ENCODE peak calls at places on chromosomes 16 and 17, in eight cellular contexts. H is DND-41; K is HL-60; Z is prostate gland; O is IMR-90; A is cardiac muscle cell; B is aorta; Y is naive thymus-derived CD4-positive, alpha-beta T cell. F is an unnamed sample.

GRCh38 chr17:59668816-59669215 is 38.4 kb downstream of the PTRH2 start:
- DNase-seq in O (peak; percentile 97), Z (no peak), Y (no peak), H (no peak), B (no peak), K (no peak), A (no peak), F (no peak)

GRCh38 chr17:31444026-31444425 is 52.6 kb downstream of the RAB11FIP4 start:
- DNase-seq in H (no peak), B (no peak), Z (no peak), A (no peak), K (no peak), O (peak; percentile 40), Y (no peak), F (no peak)

GRCh38 chr17:75417054-75417453 is 11.6 kb upstream of the GRB2 start:
- DNase-seq in Y (no peak), K (no peak), Z (no peak), B (no peak), H (no peak), O (no peak), A (peak; percentile 41), F (no peak)

GRCh38 chr16:57600048-57600835 is 28.2 kb upstream of the ADGRG1 start:
- DNase-seq in Y (no peak), B (no peak), O (peak; percentile 32), H (peak; percentile 38), Z (peak; percentile 53), A (peak; percentile 72), K (peak; percentile 16), F (no peak)

GRCh38 chr16:10599626-10600025 is 19.2 kb upstream of the EMP2 start:
- DNase-seq in Z (no peak), A (no peak), H (no peak), O (no peak), B (no peak), Y (no peak), K (no peak), F (no peak)

GRCh38 chr17:76671123-76671911 is 27.8 kb upstream of the ST6GALNAC1 start:
- DNase-seq in K (peak; percentile 100), Z (peak; percentile 100), H (peak; percentile 100), B (peak; percentile 100), O (peak; percentile 100), Y (peak; percentile 97), A (peak; percentile 100), F (peak; percentile 96)

GRCh38 chr16:88599092-88599733 is 29.0 kb downstream of the ZC3H18 start:
- DNase-seq in Y (no peak), H (no peak), B (peak; percentile 94), A (no peak), Z (peak; percentile 16), K (peak; percentile 77), O (no peak), F (no peak)

GRCh38 chr16:75207831-75208230 is 870 bp upstream of the CTRB2 start:
- DNase-seq in Z (no peak), O (no peak), H (no peak), B (peak; percentile 43), Y (no peak), A (no peak), K (no peak), F (no peak)

GRCh38 chr17:56832446-56832845 is 1.3 kb downstream of the C17orf67 start:
- DNase-seq in Z (no peak), O (no peak), B (no peak), A (no peak), K (no peak), Y (no peak), H (no peak), F (no peak)

GRCh38 chr16:4706871-4707270 is 13.5 kb downstream of the NUDT16L1 start:
- DNase-seq in O (no peak), Z (no peak), Y (no peak), A (no peak), B (no peak), H (no peak), K (no peak), F (no peak)

GRCh38 chr16:57999971-58000705 is at the start of gene ZNF319:
- DNase-seq in H (peak; percentile 29), K (no peak), A (peak; percentile 56), B (no peak), Z (no peak), O (no peak), Y (peak; percentile 11), F (peak; percentile 18)

GRCh38 chr17:9971991-9972390 is 66.9 kb upstream of the RCVRN start:
- DNase-seq in A (peak; percentile 49), Z (peak; percentile 63), B (peak; percentile 71), K (no peak), O (peak; percentile 44), H (no peak), Y (no peak), F (no peak)
- H3K27me3 ChIP-seq in A (no peaks in the 10 kb centered on the region), Z (no peaks in the 10 kb centered on the region), B (no peaks in the 10 kb centered on the region), K (no peaks in the 10 kb centered on the region), O (no peaks in the 10 kb centered on the region), H (no peaks in the 10 kb centered on the region), Y (no peaks in the 10 kb centered on the region), F (no peaks in the 10 kb centered on the region)

DNA sequence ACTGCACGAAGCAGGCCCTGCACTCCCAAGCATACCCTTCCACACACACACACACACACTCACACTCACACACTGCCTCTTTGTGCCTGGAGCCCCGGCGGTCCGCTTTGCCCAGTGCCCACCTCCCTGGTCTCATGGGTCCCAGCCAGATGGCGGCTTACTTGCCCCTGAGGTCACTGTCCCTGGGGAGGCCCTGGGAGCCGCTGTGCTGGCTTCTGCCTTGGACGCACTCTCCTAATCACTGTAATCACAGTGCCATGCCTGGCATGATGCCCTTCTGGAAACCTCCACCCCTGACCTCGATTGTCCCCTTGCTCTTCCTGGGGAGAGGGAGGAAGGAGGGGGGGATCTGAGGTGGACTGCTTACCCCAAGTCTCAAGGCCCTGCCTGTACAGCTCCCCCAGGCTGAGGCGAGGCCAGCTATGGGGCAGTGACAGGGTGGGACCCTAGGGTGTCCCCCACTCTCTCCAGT is 36.0 kb downstream of the ARHGAP23 start:
- DNase-seq in A (no peak), O (no peak), Y (no peak), B (peak; percentile 88), H (no peak), K (no peak), Z (no peak), F (no peak)
- H3K4me3 ChIP-seq in A (no peak overlapping the region), O (no peak overlapping the region), Y (no peak overlapping the region), B (no peak overlapping the region), H (no peak overlapping the region), K (no peak overlapping the region), Z (no peak overlapping the region), F (no peak overlapping the region)

DNA sequence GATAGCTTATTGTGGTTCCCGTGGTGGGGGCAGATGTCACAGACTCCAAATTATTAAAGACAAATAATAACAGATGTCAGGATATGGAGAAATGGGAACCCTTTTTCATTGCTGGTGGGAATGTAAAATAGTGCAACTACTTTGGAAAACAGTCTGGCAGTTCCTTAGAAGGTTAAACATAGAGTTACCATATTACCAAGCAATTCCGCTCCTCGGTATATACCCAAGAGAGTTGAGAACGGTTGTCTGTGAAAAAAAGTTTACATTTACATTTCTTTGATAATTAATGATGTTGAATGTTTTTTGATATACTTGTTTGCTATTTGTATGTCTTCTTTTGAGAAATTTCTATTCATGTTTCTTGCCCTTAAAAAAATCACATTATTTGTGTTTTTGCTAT is 41.2 kb downstream of the OR1D5 start:
- DNase-seq in Z (no peak), B (no peak), H (no peak), A (no peak), K (no peak), Y (no peak), O (no peak), F (no peak)
- H3K27me3 ChIP-seq in Z (no peaks in the 10 kb centered on the region), B (no peaks in the 10 kb centered on the region), H (peaks cover 3% of the 10 kb centered on the region), A (no peaks in the 10 kb centered on the region), K (no peaks in the 10 kb centered on the region), Y (no peaks in the 10 kb centered on the region), O (no peaks in the 10 kb centered on the region), F (no peaks in the 10 kb centered on the region)

DNA sequence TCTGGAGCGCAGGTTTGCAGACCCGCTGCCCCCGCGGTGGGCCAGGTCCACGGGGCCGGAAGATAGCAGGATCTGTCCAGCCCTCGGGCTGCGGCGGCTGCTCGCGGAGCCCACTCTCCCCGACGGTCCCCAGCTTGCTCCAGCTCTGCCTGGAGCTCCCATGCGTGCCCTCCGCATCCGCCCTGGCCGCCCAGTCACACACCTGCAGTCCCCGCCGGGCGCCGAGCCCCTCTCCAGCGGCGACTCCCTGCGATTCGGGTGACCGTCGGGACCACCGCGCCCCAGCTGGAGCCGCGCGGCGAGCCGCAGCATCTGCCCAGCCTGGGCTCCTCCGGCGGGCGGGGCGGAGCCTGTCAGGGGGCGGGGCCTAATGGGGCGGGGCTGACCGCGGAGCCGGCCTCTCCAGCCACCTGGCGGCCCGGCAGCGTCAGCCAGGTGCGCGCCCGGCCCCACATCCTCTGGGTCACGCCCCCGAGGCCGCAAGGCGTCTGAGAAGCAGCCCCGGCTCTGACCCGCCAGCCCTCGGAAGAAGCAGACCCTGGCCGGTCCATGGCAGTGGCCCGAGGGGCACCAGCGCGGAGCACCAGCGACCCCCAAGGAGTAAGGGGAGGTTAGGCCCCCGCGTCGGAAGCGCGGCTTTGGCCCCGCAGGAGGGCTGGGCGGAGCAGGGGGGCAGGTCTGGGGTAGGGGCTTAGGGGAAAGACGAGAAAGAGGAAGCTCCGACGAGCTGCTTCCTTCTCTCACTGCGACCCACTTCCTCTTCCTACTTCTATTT is at the start of gene PIK3R5:
- DNase-seq in K (peak; percentile 77), H (peak; percentile 78), O (no peak), A (peak; percentile 19), B (peak; percentile 79), Z (no peak), Y (peak; percentile 71), F (peak; percentile 91)
- H3K4me3 ChIP-seq in K (peak within 1 kb of the TSS; percentile 79), H (peak within 1 kb of the TSS; percentile 80), O (no peak within 1 kb of the TSS), A (peak within 1 kb of the TSS; percentile 23), B (peak within 1 kb of the TSS; percentile 2), Z (peak within 1 kb of the TSS; percentile 22), Y (peak within 1 kb of the TSS; percentile 81), F (peak within 1 kb of the TSS; percentile 97)

GRCh38 chr17:49130891-49131290 is 1.7 kb upstream of the B4GALNT2 start:
- DNase-seq in A (no peak), O (peak; percentile 33), H (no peak), K (no peak), Y (no peak), Z (no peak), B (no peak), F (no peak)
- H3K27me3 ChIP-seq in A (peaks cover 56% of the 10 kb centered on the region), O (peaks cover 17% of the 10 kb centered on the region), H (peaks cover 9% of the 10 kb centered on the region), K (peaks cover 29% of the 10 kb centered on the region), Y (no peaks in the 10 kb centered on the region), Z (peaks cover 3% of the 10 kb centered on the region), B (no peaks in the 10 kb centered on the region), F (peaks cover 22% of the 10 kb centered on the region)

GRCh38 chr17:44134752-44135568 is 6.8 kb upstream of the HROB start:
- DNase-seq in Z (no peak), O (no peak), K (peak; percentile 10), H (no peak), A (no peak), B (no peak), Y (no peak), F (no peak)
- H3K4me3 ChIP-seq in Z (no peak overlapping the region), O (no peak overlapping the region), K (no peak overlapping the region), H (no peak overlapping the region), A (no peak overlapping the region), B (no peak overlapping the region), Y (no peak overlapping the region), F (no peak overlapping the region)

DNA sequence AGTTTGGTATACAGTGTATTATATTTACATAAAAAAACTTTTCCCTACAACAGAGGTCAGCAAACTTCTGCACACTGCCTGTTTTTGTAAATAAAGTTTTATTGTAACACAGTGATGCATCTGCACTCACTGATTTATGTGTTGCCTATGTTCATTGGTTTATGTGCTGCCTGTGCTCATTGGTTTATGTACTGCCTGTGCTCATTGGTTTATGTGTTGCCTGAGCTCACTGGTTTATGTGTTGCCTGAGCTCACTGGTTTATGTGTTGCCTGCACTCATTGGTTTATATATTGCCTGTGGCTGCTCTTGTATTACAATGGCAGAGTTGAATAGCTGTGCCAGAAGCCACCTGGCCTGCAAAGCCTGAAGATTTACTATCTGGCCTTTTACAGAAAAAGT is 81.6 kb downstream of the MYH11 start:
- DNase-seq in Y (no peak), Z (no peak), A (no peak), K (no peak), O (peak; percentile 58), H (no peak), B (no peak), F (no peak)
- H3K27me3 ChIP-seq in Y (no peaks in the 10 kb centered on the region), Z (no peaks in the 10 kb centered on the region), A (peaks cover 95% of the 10 kb centered on the region), K (no peaks in the 10 kb centered on the region), O (peaks cover 7% of the 10 kb centered on the region), H (no peaks in the 10 kb centered on the region), B (no peaks in the 10 kb centered on the region), F (no peaks in the 10 kb centered on the region)

F was measured in CD8-positive, alpha-beta T cell.